ENCODE peak calls at places on chromosome 11, in five cellular contexts. J is epithelial cell of prostate; M is A172; N is A549; O is activated gamma-delta T cell treated with anti-CD3 and anti-CD28 coated beads, Interleukin-2, amount 50 U/mL, for 16 hours. K is an unnamed sample.
A peak's percentile ranks its signal among the peaks of the same experiment; 100 is the strongest.

GRCh38 chr11:11252403-11252802 is 100.6 kb downstream of the CSNK2A3 start:
- DNase-seq in J (no peak), M (no peak), N (no peak), O (no peak), K (no peak)

GRCh38 chr11:60950933-60951610 is 904 bp downstream of the SLC15A3 start:
- DNase-seq in J (no peak), M (no peak), N (no peak), O (no peak), K (no peak)

GRCh38 chr11:70650075-70650909 is 252.0 kb downstream of the CTTN start:
- DNase-seq in J (peak; percentile 14), M (peak; percentile 83), N (peak; percentile 73), O (no peak), K (no peak)

GRCh38 chr11:63906087-63906486 is 10.9 kb downstream of the RCOR2 start:
- DNase-seq in J (no peak), M (no peak), N (no peak), O (no peak), K (no peak)

GRCh38 chr11:126121316-126121715 is 58.6 kb upstream of the CDON start:
- DNase-seq in J (no peak), M (no peak), N (no peak), O (no peak), K (no peak)

GRCh38 chr11:77993902-77994301 is 566 bp downstream of the INTS4 start:
- DNase-seq in J (no peak), M (no peak), N (no peak), O (no peak), K (no peak)

GRCh38 chr11:108467091-108467823 is at the start of gene C11orf65:
- DNase-seq in J (peak; percentile 65), M (peak; percentile 94), N (peak; percentile 74), O (peak; percentile 91), K (peak; percentile 92)

GRCh38 chr11:116879789-116880402 is 42.5 kb upstream of the APOA1 start:
- DNase-seq in J (no peak), M (peak; percentile 35), N (peak; percentile 31), O (no peak), K (peak; percentile 29)

GRCh38 chr11:61626580-61627380 is 45.9 kb upstream of the SYT7 start:
- DNase-seq in J (peak; percentile 81), M (peak; percentile 70), N (no peak), O (no peak), K (no peak)

GRCh38 chr11:47154738-47155570 is 21.7 kb downstream of the ARFGAP2 start:
- DNase-seq in J (no peak), M (no peak), N (no peak), O (no peak), K (no peak)

GRCh38 chr11:129972596-129972995 is 30.0 kb downstream of the PRDM10 start:
- DNase-seq in J (no peak), M (no peak), N (no peak), O (no peak), K (no peak)

GRCh38 chr11:134510171-134510570 is 98.1 kb upstream of the B3GAT1 start:
- DNase-seq in J (no peak), M (no peak), N (no peak), O (no peak), K (no peak)

GRCh38 chr11:9015677-9016076 is 11.9 kb upstream of the NRIP3 start:
- DNase-seq in J (no peak), M (peak; percentile 79), N (peak; percentile 86), O (peak; percentile 35), K (peak; percentile 68)

GRCh38 chr11:5626191-5626590 is 1.4 kb downstream of the TRIM34 start:
- DNase-seq in J (no peak), M (no peak), N (no peak), O (no peak), K (no peak)

GRCh38 chr11:132632641-132633124 is 899.6 kb downstream of the OPCML start:
- DNase-seq in J (peak; percentile 12), M (peak; percentile 93), N (no peak), O (no peak), K (peak; percentile 13)

GRCh38 chr11:58958500-58958899 is 19.2 kb downstream of the GLYATL1 start:
- DNase-seq in J (no peak), M (peak; percentile 4), N (no peak), O (peak; percentile 6), K (no peak)

GRCh38 chr11:69312418-69313399 is 18.8 kb downstream of the MYEOV start:
- DNase-seq in J (no peak), M (no peak), N (no peak), O (no peak), K (no peak)

GRCh38 chr11:107697291-107697690 is 14.6 kb downstream of the SLN start:
- DNase-seq in J (no peak), M (no peak), N (no peak), O (no peak), K (no peak)

GRCh38 chr11:65695459-65696241 is 16.4 kb upstream of the KAT5 start:
- DNase-seq in J (peak; percentile 37), M (peak; percentile 23), N (no peak), O (no peak), K (no peak)

GRCh38 chr11:19675397-19675796 is 37.2 kb upstream of the NAV2 start:
- DNase-seq in J (peak; percentile 84), M (no peak), N (no peak), O (no peak), K (no peak)

GRCh38 chr11:112580864-112581263 is 320.2 kb upstream of the PLET1 start:
- DNase-seq in J (no peak), M (no peak), N (no peak), O (no peak), K (no peak)

GRCh38 chr11:69470301-69470700 is 11.2 kb upstream of the LINC01488 start:
- DNase-seq in J (no peak), M (no peak), N (no peak), O (no peak), K (no peak)

GRCh38 chr11:244376-244775 is 7.6 kb downstream of the PSMD13 start:
- DNase-seq in J (no peak), M (no peak), N (no peak), O (no peak), K (no peak)

GRCh38 chr11:75245356-75246005 is 4.9 kb downstream of the TPBGL start:
- DNase-seq in J (no peak), M (no peak), N (no peak), O (no peak), K (no peak)

GRCh38 chr11:67276821-67277230 is 10.6 kb downstream of the GRK2 start:
- DNase-seq in J (no peak), M (no peak), N (no peak), O (no peak), K (no peak)

GRCh38 chr11:68165601-68166000 is 44.4 kb upstream of the CHKA start:
- DNase-seq in J (no peak), M (no peak), N (no peak), O (no peak), K (no peak)

GRCh38 chr11:48020092-48020755 is 39.9 kb downstream of the PTPRJ start:
- DNase-seq in J (no peak), M (no peak), N (no peak), O (no peak), K (no peak)

GRCh38 chr11:46330887-46331652 is 16.2 kb upstream of the DGKZ start:
- DNase-seq in J (no peak), M (no peak), N (no peak), O (no peak), K (no peak)

GRCh38 chr11:24239016-24239720 is 257.7 kb upstream of the LUZP2 start:
- DNase-seq in J (no peak), M (peak; percentile 3), N (no peak), O (no peak), K (no peak)

GRCh38 chr11:76181371-76181770 is 24.9 kb downstream of the WNT11 start:
- DNase-seq in J (no peak), M (no peak), N (no peak), O (no peak), K (no peak)

GRCh38 chr11:69353696-69354544 is 60.0 kb downstream of the MYEOV start:
- DNase-seq in J (no peak), M (no peak), N (no peak), O (no peak), K (no peak)

GRCh38 chr11:119356349-119357031 is 10.0 kb upstream of the MFRP start:
- DNase-seq in J (no peak), M (no peak), N (peak; percentile 90), O (peak; percentile 38), K (no peak)

GRCh38 chr11:88250566-88251080 is 75.4 kb upstream of the RAB38 start:
- DNase-seq in J (no peak), M (no peak), N (no peak), O (no peak), K (no peak)

GRCh38 chr11:2677127-2677526 is 22.7 kb downstream of the KCNQ1OT1 start:
- DNase-seq in J (no peak), M (no peak), N (no peak), O (no peak), K (no peak)

GRCh38 chr11:32110795-32111194 is 19.9 kb downstream of the RCN1 start:
- DNase-seq in J (no peak), M (no peak), N (no peak), O (no peak), K (no peak)

GRCh38 chr11:45741032-45741431 is 63.9 kb upstream of the SLC35C1 start:
- DNase-seq in J (no peak), M (no peak), N (no peak), O (no peak), K (no peak)

GRCh38 chr11:104650234-104650633 is 248.0 kb downstream of the CASP12 start:
- DNase-seq in J (no peak), M (no peak), N (no peak), O (no peak), K (no peak)

GRCh38 chr11:100855466-100856067 is 168.5 kb downstream of the ARHGAP42 start:
- DNase-seq in J (no peak), M (peak; percentile 37), N (peak; percentile 7), O (no peak), K (peak; percentile 13)

K was measured in brain pericyte.